ENCODE peak calls at places on chromosomes 7 and 10, in five cellular contexts. U is mesenchymal stem cell, R is neuronal stem cell, Q is H1, W is trophoblast cell. O is an unnamed sample.

GRCh38 chr7:131244259-131244852 is 83.3 kb upstream of the MKLN1 start:
- DNase-seq in U (peak; percentile 92), R (peak; percentile 21), Q (peak; percentile 49), W (peak; percentile 84), O (peak; percentile 63)

GRCh38 chr10:104806791-104807190 is 165.7 kb downstream of the SORCS3 start:
- DNase-seq in U (no peak), R (no peak), Q (no peak), W (no peak), O (no peak)

GRCh38 chr10:89224697-89225443 is 17.8 kb upstream of the CH25H start:
- DNase-seq in U (no peak), R (no peak), Q (no peak), W (no peak), O (no peak)

GRCh38 chr7:131553906-131554305 is 2.5 kb downstream of the PODXL start:
- DNase-seq in U (no peak), R (no peak), Q (no peak), W (no peak), O (no peak)

GRCh38 chr7:127760436-127761031 is 108.5 kb downstream of the SND1 start:
- DNase-seq in U (no peak), R (no peak), Q (no peak), W (no peak), O (no peak)

GRCh38 chr10:79219276-79219957 is 127.9 kb upstream of the PPIF start:
- DNase-seq in U (no peak), R (no peak), Q (no peak), W (no peak), O (no peak)

GRCh38 chr7:128387663-128388485 is 21.9 kb downstream of the IMPDH1 start:
- DNase-seq in U (peak; percentile 72), R (peak; percentile 92), Q (peak; percentile 78), W (peak; percentile 78), O (peak; percentile 93)

GRCh38 chr7:125370502-125370901 is 440.9 kb upstream of the POT1 start:
- DNase-seq in U (no peak), R (no peak), Q (no peak), W (no peak), O (no peak)

GRCh38 chr10:106189254-106189653 is 975.3 kb downstream of the SORCS1 start:
- DNase-seq in U (peak; percentile 2), R (peak; percentile 30), Q (peak; percentile 9), W (peak; percentile 25), O (peak; percentile 62)

GRCh38 chr10:124994573-124995473 is 52.9 kb downstream of the ZRANB1 start:
- DNase-seq in U (no peak), R (no peak), Q (no peak), W (no peak), O (no peak)

GRCh38 chr10:125125951-125126735 is 34.2 kb downstream of the CTBP2 start:
- DNase-seq in U (no peak), R (no peak), Q (no peak), W (peak; percentile 97), O (no peak)

GRCh38 chr10:69800109-69800508 is 1.6 kb upstream of the COL13A1 start:
- DNase-seq in U (peak; percentile 81), R (peak; percentile 67), Q (no peak), W (peak; percentile 45), O (peak; percentile 76)

GRCh38 chr7:3028767-3029111 is 14.9 kb downstream of the CARD11 start:
- DNase-seq in U (no peak), R (no peak), Q (no peak), W (no peak), O (no peak)

GRCh38 chr7:106614751-106615150 is 46.2 kb downstream of the CCDC71L start:
- DNase-seq in U (no peak), R (no peak), Q (no peak), W (peak; percentile 56), O (no peak)

GRCh38 chr7:2042650-2043049 is 190.1 kb downstream of the MAD1L1 start:
- DNase-seq in U (no peak), R (no peak), Q (no peak), W (no peak), O (no peak)

GRCh38 chr10:13882112-13882711 is 295.4 kb downstream of the PRPF18 start:
- DNase-seq in U (peak; percentile 89), R (peak; percentile 44), Q (peak; percentile 86), W (peak; percentile 86), O (peak; percentile 89)

GRCh38 chr10:133211959-133212852 is 17.8 kb upstream of the UTF1 start:
- DNase-seq in U (no peak), R (no peak), Q (no peak), W (no peak), O (no peak)

GRCh38 chr7:151710121-151710640 is 166.7 kb downstream of the PRKAG2 start:
- DNase-seq in U (no peak), R (no peak), Q (no peak), W (no peak), O (no peak)

GRCh38 chr7:142557971-142558582 is 191.2 kb upstream of the PRSS1 start:
- DNase-seq in U (no peak), R (peak; percentile 9), Q (peak; percentile 23), W (peak; percentile 73), O (peak; percentile 70)

GRCh38 chr10:62373995-62374861 is at the start of gene ZNF365:
- DNase-seq in U (peak; percentile 16), R (peak; percentile 46), Q (no peak), W (peak; percentile 20), O (peak; percentile 56)

GRCh38 chr7:142384508-142384922 is 126.7 kb upstream of the PRSS58 start:
- DNase-seq in U (peak; percentile 71), R (no peak), Q (no peak), W (peak; percentile 5), O (no peak)

GRCh38 chr7:105238198-105238765 is 150.4 kb downstream of the SRPK2 start:
- DNase-seq in U (no peak), R (no peak), Q (no peak), W (no peak), O (no peak)

GRCh38 chr10:118870467-118871243 is 115.9 kb upstream of the CACUL1 start:
- DNase-seq in U (peak; percentile 88), R (no peak), Q (no peak), W (peak; percentile 95), O (no peak)

GRCh38 chr7:116988363-116988989 is 35.2 kb downstream of the ST7 start:
- DNase-seq in U (no peak), R (no peak), Q (no peak), W (peak; percentile 30), O (no peak)

GRCh38 chr10:112246-112645 is 23.0 kb upstream of the ZMYND11 start:
- DNase-seq in U (peak; percentile 4), R (no peak), Q (no peak), W (peak; percentile 91), O (no peak)

GRCh38 chr10:128854965-128855364 is 612.1 kb upstream of the MGMT start:
- DNase-seq in U (no peak), R (peak; percentile 37), Q (no peak), W (no peak), O (no peak)

GRCh38 chr10:119750391-119751230 is 24.8 kb downstream of the INPP5F start:
- DNase-seq in U (peak; percentile 82), R (peak; percentile 71), Q (no peak), W (peak; percentile 85), O (peak; percentile 76)

GRCh38 chr7:97021443-97022261 is 3.0 kb downstream of the DLX5 start:
- DNase-seq in U (no peak), R (peak; percentile 62), Q (no peak), W (peak; percentile 89), O (peak; percentile 68)

GRCh38 chr10:86876748-86877147 is 80.7 kb downstream of the MMRN2 start:
- DNase-seq in U (peak; percentile 94), R (no peak), Q (no peak), W (no peak), O (no peak)

GRCh38 chr7:139397192-139397591 is 37.5 kb downstream of the LUC7L2 start:
- DNase-seq in U (no peak), R (no peak), Q (no peak), W (no peak), O (no peak)

GRCh38 chr10:89494615-89495014 is 40.8 kb downstream of the SLC16A12 start:
- DNase-seq in U (no peak), R (no peak), Q (no peak), W (no peak), O (no peak)

GRCh38 chr10:95458014-95458413 is 103.2 kb downstream of the SORBS1 start:
- DNase-seq in U (no peak), R (no peak), Q (no peak), W (no peak), O (no peak)

GRCh38 chr10:28248092-28248491 is 54.8 kb downstream of the MPP7 start:
- DNase-seq in U (peak; percentile 6), R (no peak), Q (no peak), W (no peak), O (no peak)

GRCh38 chr7:99762680-99763327 is 21.2 kb downstream of the CYP3A4 start:
- DNase-seq in U (no peak), R (no peak), Q (no peak), W (no peak), O (no peak)
- H2AFZ ChIP-seq in U (no peak overlapping the region), R (no peak overlapping the region), Q (no peak overlapping the region), W (no peak overlapping the region), O (no peak overlapping the region)

DNA sequence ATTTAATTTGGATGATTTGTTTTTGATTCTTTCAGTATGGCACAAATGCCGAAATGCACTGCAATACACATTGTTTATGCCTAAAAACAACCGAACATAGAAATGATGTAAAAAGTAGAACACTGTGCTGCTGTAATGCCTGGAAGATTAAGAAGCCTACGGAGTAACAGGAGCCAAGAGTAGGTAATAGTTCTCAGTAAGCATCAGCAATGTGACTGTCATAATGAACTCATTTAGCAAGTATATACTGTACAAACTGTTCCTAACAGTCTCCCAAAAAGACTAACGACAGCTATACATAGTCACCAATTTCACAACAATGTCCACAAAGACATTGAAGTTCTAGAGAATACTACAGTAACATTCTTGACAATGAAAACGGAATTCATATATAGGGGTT is 19.0 kb upstream of the LAMB4 start:
- DNase-seq in U (no peak), R (no peak), Q (no peak), W (no peak), O (no peak)
- H2BK12ac ChIP-seq in U (no peak overlapping the region), R (no peak overlapping the region), Q (no peak overlapping the region), W (no peak overlapping the region), O (no peak overlapping the region)

DNA sequence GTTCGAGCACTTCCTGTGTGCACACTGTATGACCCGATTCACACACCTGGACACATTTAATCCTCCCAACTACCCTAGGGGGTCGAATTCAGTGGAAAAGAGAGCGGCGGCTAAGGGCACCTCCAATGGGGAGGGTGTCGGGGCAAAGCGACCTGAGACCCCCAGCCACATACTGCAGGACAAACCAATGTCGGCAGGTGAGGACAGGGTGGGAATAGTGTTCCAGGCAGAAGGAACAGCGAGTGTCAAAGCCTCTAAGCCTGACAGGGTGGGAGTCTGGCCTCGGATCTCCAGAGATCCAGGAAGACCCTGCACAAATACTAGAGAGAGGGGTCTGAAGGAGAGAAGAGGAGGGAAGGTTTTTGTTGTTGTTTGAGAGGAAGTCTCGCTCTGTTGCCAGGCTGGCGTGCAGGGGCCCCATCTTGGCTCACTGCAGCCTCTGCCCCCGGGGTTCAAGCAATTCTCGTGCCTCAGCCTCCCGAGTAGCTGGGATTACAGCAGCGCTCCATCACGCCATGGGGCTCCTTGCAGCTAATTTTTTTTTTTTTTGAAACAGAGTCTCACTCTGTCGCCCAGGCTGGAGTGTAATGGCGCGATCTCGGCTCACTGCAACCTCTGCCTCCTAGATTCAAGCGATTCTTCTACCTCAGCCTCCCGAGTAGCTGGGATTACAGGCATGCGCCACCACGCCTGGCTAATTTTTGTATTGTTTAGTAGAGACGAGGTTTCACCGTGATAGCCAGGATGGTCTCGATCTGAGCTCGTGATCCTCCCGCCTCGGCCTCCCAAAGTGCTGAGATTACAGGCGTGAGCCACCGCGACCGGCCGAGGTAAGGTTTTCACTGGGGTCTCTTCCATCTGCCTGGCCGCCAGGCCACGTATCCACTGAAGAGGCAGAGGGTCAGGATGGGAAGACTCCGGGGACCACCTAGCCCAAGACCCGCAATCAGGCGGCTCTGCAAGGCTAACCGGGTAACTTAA is 1.2 kb upstream of the ARPC1B start:
- DNase-seq in U (no peak), R (no peak), Q (no peak), W (peak; percentile 31), O (no peak)
- H2AFZ ChIP-seq in U (peak overlapping the region; percentile 78), R (peak overlapping the region; percentile 99), Q (no peak overlapping the region), W (peak overlapping the region; percentile 97), O (no peak overlapping the region)

GRCh38 chr10:99788598-99789259 is 6.3 kb downstream of the ABCC2 start:
- DNase-seq in U (peak; percentile 71), R (no peak), Q (no peak), W (no peak), O (no peak)
- H2BK12ac ChIP-seq in U (no peak overlapping the region), R (no peak overlapping the region), Q (no peak overlapping the region), W (no peak overlapping the region), O (no peak overlapping the region)

O was measured in H9.